ENCODE peak calls at places on chromosome 20, in five cellular contexts. Z is fibroblast of mammary gland, L is tibial artery, A is Calu3, S is uterus. C is an unnamed sample.

GRCh38 chr20:48614593-48615274 is 213.1 kb downstream of the PREX1 start:
- DNase-seq in Z (no peak), L (no peak), A (no peak), S (no peak), C (peak)

GRCh38 chr20:57126481-57127092 is 139.9 kb downstream of the BMP7 start:
- DNase-seq in Z (no peak), L (no peak), A (no peak), S (no peak), C (no peak)

GRCh38 chr20:41304413-41305079 is 13.0 kb downstream of the ZHX3 start:
- DNase-seq in Z (peak), L (no peak), A (no peak), S (no peak), C (no peak)

GRCh38 chr20:39282619-39283092 is 320.5 kb downstream of the DHX35 start:
- DNase-seq in Z (no peak), L (no peak), A (no peak), S (no peak), C (no peak)

GRCh38 chr20:6768228-6769185 is 1.0 kb downstream of the BMP2 start:
- DNase-seq in Z (no peak), L (peak), A (peak), S (no peak), C (no peak)

GRCh38 chr20:38186788-38187221 is 21.7 kb upstream of the TGM2 start:
- DNase-seq in Z (no peak), L (no peak), A (peak), S (no peak), C (no peak)

GRCh38 chr20:56343861-56344381 is 14.9 kb upstream of the FAM210B start:
- DNase-seq in Z (peak), L (no peak), A (peak), S (no peak), C (peak)

GRCh38 chr20:7930386-7930785 is 9.9 kb downstream of the HAO1 start:
- DNase-seq in Z (no peak), L (no peak), A (no peak), S (no peak), C (no peak)

GRCh38 chr20:36728986-36729385 is 16.9 kb downstream of the NDRG3 start:
- DNase-seq in Z (no peak), L (no peak), A (peak), S (no peak), C (no peak)

GRCh38 chr20:35145141-35145564 is 2.0 kb downstream of the EDEM2 start:
- DNase-seq in Z (peak), L (no peak), A (peak), S (peak), C (no peak)

GRCh38 chr20:59676126-59676876 is 72.0 kb downstream of the PHACTR3 start:
- DNase-seq in Z (no peak), L (no peak), A (no peak), S (no peak), C (no peak)

GRCh38 chr20:57048027-57048869 is 218.2 kb downstream of the BMP7 start:
- DNase-seq in Z (peak), L (no peak), A (peak), S (no peak), C (no peak)

GRCh38 chr20:38284893-38285444 is 19.0 kb upstream of the BPI start:
- DNase-seq in Z (no peak), L (no peak), A (no peak), S (no peak), C (no peak)

GRCh38 chr20:9617940-9618339 is 103.5 kb downstream of the LAMP5 start:
- DNase-seq in Z (peak), L (no peak), A (peak), S (no peak), C (peak)

GRCh38 chr20:12153616-12154015 is 235.9 kb downstream of the BTBD3 start:
- DNase-seq in Z (peak), L (no peak), A (no peak), S (no peak), C (no peak)

GRCh38 chr20:43925215-43925614 is 10.6 kb downstream of the TOX2 start:
- DNase-seq in Z (no peak), L (no peak), A (no peak), S (no peak), C (no peak)

GRCh38 chr20:10714236-10714975 is 40.6 kb upstream of the JAG1 start:
- DNase-seq in Z (no peak), L (no peak), A (no peak), S (no peak), C (no peak)

GRCh38 chr20:4369798-4370124 is 351.9 kb upstream of the PRND start:
- DNase-seq in Z (no peak), L (no peak), A (no peak), S (no peak), C (no peak)

GRCh38 chr20:43695571-43695970 is 28.7 kb downstream of the MYBL2 start:
- DNase-seq in Z (no peak), L (no peak), A (no peak), S (no peak), C (no peak)

GRCh38 chr20:56929606-56930005 is 300.5 kb downstream of the TFAP2C start:
- DNase-seq in Z (no peak), L (no peak), A (no peak), S (no peak), C (no peak)

GRCh38 chr20:54585222-54585621 is 109.8 kb downstream of the DOK5 start:
- DNase-seq in Z (peak), L (no peak), A (no peak), S (no peak), C (no peak)

GRCh38 chr20:63409066-63409833 is 48.1 kb upstream of the CHRNA4 start:
- DNase-seq in Z (no peak), L (no peak), A (no peak), S (no peak), C (no peak)

GRCh38 chr20:63238491-63239126 is 2.9 kb downstream of the BIRC7 start:
- DNase-seq in Z (no peak), L (no peak), A (peak), S (no peak), C (no peak)

GRCh38 chr20:41387433-41387832 is 20.8 kb upstream of the EMILIN3 start:
- DNase-seq in Z (no peak), L (no peak), A (no peak), S (no peak), C (no peak)

GRCh38 chr20:57287007-57287810 is 20.8 kb upstream of the BMP7 start:
- DNase-seq in Z (no peak), L (no peak), A (no peak), S (no peak), C (no peak)

GRCh38 chr20:836188-836587 is 2.7 kb downstream of the FAM110A start:
- DNase-seq in Z (no peak), L (no peak), A (no peak), S (no peak), C (no peak)

GRCh38 chr20:43827940-43828562 is 86.6 kb upstream of the TOX2 start:
- DNase-seq in Z (no peak), L (no peak), A (no peak), S (no peak), C (no peak)

GRCh38 chr20:47561175-47561574 is 59.5 kb downstream of the NCOA3 start:
- DNase-seq in Z (peak), L (no peak), A (no peak), S (no peak), C (no peak)

GRCh38 chr20:32828029-32828666 is 8.4 kb downstream of the MAPRE1 start:
- DNase-seq in Z (peak), L (no peak), A (no peak), S (no peak), C (no peak)

GRCh38 chr20:6863798-6864201 is 96.3 kb downstream of the BMP2 start:
- DNase-seq in Z (no peak), L (no peak), A (no peak), S (no peak), C (no peak)

GRCh38 chr20:16488086-16488485 is 85.2 kb downstream of the KIF16B start:
- DNase-seq in Z (no peak), L (no peak), A (no peak), S (no peak), C (no peak)

GRCh38 chr20:19015326-19015725 is 197.1 kb upstream of the SLC24A3 start:
- DNase-seq in Z (no peak), L (no peak), A (no peak), S (no peak), C (no peak)

GRCh38 chr20:60062431-60063336 is 104.5 kb downstream of the CDH26 start:
- DNase-seq in Z (peak), L (no peak), A (no peak), S (peak), C (peak)

GRCh38 chr20:33668087-33668790 is 1.5 kb downstream of the ACTL10 start:
- DNase-seq in Z (no peak), L (peak), A (no peak), S (peak), C (no peak)

GRCh38 chr20:59013031-59013951 is 5.9 kb upstream of the TUBB1 start:
- DNase-seq in Z (no peak), L (no peak), A (no peak), S (no peak), C (peak)

GRCh38 chr20:61252601-61253263 is 671 bp downstream of the CDH4 start:
- DNase-seq in Z (no peak), L (no peak), A (no peak), S (no peak), C (no peak)

GRCh38 chr20:58023781-58024180 is 204.7 kb downstream of the ANKRD60 start:
- DNase-seq in Z (no peak), L (peak), A (no peak), S (no peak), C (no peak)

GRCh38 chr20:50043573-50044352 is 61.0 kb downstream of the SNAI1 start:
- DNase-seq in Z (no peak), L (no peak), A (no peak), S (no peak), C (no peak)

GRCh38 chr20:50042370-50043313 is 59.9 kb downstream of the SNAI1 start:
- DNase-seq in Z (no peak), L (no peak), A (no peak), S (no peak), C (no peak)

GRCh38 chr20:50040432-50041237 is 57.9 kb downstream of the SNAI1 start:
- DNase-seq in Z (no peak), L (no peak), A (no peak), S (no peak), C (no peak)

GRCh38 chr20:50039706-50040431 is 57.1 kb downstream of the SNAI1 start:
- DNase-seq in Z (no peak), L (no peak), A (no peak), S (no peak), C (no peak)

DNA sequence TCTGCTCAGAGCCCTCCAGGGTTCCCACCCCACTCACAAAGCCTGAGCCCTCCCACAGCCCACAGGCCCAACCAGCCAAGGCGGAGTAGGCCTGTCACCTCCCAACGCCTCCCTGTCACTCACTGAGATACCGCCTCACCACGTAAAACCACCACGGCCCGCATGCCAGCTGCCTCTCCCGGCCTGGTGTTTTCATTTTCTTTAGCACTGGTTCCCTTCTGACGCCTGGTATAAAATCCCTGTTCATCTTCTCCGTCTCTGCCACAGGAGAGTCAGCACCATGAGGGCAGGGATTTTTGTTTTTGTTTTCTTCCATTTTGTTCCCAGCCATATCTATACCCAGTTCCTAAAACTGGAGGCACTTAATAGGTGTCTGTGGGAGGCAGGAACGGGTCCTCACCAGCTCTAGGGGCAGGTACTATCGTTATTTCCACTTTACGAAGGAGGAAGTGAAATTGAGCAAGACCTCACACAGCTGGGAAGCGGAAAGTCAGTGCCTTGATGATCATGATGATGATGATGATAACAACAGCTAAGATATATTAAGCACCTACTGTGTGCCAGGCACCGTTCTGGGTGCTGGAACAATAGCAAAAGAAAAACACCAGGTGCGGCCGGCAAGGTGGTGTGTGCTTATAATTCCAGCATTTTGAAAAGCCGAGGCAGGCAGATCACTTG is 58.6 kb downstream of the SNAI1 start:
- DNase-seq in Z (no peak), L (no peak), A (no peak), S (no peak), C (no peak)
- TF ChIP-seq CTCF in Z (no peak), L (no peak), A (no peak), S (no peak), C (no peak)

DNA sequence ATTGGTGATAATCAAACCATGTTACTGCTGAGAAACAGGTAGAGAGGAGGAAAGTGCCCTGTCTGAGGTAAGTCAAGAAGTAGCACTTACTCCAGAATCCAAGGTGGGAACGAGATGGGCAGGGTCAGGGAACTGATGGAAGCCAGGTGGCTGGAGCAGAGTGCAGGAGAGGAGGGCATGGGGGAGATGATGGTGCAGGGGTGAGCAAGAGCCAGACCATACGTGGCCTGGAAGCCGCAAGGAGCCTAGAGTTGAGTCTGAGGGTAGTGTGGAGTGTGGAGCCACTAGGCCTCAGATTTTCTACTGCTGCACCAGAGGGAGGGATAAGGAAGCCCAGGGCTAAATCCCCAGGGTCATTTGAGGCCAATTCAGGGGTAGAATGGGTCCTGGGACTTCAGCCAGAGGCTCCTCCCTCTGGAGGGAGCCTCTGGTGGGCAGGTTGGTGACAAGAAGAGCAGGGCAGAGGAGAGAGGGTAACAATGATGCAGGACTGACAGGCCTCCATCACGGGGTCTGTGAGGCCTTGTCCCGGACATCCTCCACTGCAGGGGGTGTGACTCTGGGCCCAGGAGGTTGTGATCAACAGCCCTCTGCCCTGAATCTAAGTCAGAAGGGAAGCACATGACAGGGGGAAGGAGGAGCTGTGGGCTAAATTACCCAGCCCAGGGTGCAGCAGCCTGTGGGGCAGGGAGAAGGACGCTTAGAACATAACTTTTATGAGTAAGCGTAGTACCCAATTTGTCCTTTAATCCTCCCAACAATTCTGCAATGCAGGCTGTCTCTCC is 28.7 kb downstream of the COX4I2 start:
- DNase-seq in Z (peak), L (peak), A (no peak), S (no peak), C (no peak)
- TF ChIP-seq CTCF in Z (no peak), L (peak), A (no peak), S (no peak), C (no peak)

GRCh38 chr20:21510414-21510971 is 3.4 kb downstream of the NKX2-2 start:
- DNase-seq in Z (no peak), L (no peak), A (no peak), S (no peak), C (no peak)

GRCh38 chr20:21508230-21509078 is 5.4 kb downstream of the NKX2-2 start:
- DNase-seq in Z (no peak), L (no peak), A (no peak), S (no peak), C (peak)

GRCh38 chr20:21510995-21511394 is 2.9 kb downstream of the NKX2-2 start:
- DNase-seq in Z (no peak), L (no peak), A (no peak), S (no peak), C (no peak)

GRCh38 chr20:21509079-21509596 is 4.7 kb downstream of the NKX2-2 start:
- DNase-seq in Z (no peak), L (no peak), A (no peak), S (no peak), C (no peak)

DNA sequence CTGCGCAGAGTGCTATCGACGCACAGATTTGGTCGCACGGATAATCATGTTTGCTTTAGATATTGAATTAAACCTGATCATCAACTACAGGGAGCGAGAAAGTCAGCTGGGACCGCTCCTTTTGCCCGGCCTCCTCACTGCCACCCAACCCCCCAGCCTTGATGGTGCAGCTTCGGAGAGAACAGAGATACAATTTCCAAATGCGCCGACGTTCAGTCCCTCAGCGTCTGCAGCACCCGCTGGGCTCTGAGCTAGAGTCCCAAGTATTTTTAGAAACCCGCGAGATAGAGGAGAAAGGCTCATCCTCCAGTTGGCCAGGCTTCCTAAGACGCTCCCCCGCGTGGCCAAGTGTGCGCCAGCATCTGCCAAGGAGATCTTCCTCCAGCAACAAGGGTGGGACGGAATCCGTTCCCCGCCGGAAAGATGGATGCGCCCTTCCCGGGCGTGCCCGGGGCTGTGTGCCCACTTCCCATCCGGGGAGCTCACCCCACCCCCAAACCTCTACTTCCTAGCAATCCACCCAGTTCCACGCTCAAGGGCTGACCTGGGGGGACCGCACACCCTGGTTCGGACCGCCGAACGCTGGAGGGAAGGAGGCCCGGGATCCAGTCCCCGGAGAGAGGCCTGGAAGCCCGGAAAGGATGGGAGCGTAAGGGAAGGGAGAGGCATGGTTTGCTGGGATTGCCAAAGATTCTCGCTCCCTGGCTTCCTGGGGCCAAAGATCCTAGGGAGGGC is 4.1 kb downstream of the NKX2-2 start:
- DNase-seq in Z (peak), L (no peak), A (no peak), S (no peak), C (no peak)
- TF ChIP-seq CTCF in Z (peak), L (no peak), A (no peak), S (no peak), C (no peak)

DNA sequence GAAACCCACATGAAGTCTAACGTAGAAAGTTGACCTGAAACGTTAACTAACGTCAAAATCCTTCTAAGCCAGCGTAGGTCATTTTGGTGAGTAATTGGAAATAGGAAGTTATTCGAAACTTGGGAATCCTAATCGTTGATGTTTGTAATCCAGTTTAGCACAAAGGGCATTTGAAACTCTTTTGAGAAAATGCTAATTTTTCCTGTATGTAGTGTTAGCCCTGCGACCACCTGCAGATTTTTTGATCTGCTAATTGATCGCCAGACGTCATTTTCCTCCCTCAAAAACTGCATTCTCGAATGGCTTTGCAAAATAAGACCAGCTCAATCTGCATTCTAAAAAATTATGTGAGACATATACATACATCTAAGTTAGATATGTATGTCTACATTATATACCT is 2.7 kb downstream of the SALL4 start:
- DNase-seq in Z (no peak), L (no peak), A (no peak), S (no peak), C (no peak)
- TF ChIP-seq CTCF in Z (no peak), L (no peak), A (no peak), S (no peak), C (no peak)

C was measured in dorsolateral prefrontal cortex.